ENCODE peak calls at places on chromosome 12, in five cellular contexts. O is A549; K is CD4-positive, alpha-beta T cell; L is WERI-Rb-1; Q is osteocyte. D is an unnamed sample.

GRCh38 chr12:45725631-45726593 is 3.6 kb upstream of the ARID2 start:
- DNase-seq in L (peak), O (peak), Q (no peak), K (no peak), D (no peak)

GRCh38 chr12:49909328-49909727 is 5.6 kb upstream of the FAIM2 start:
- DNase-seq in O (no peak), Q (no peak), L (no peak), K (no peak), D (no peak)

GRCh38 chr12:68794653-68795253 is 13.2 kb upstream of the MDM2 start:
- DNase-seq in K (no peak), Q (no peak), O (no peak), L (no peak), D (no peak)

GRCh38 chr12:2772370-2772769 is 22.4 kb upstream of the FKBP4 start:
- DNase-seq in O (no peak), L (no peak), Q (no peak), K (no peak), D (no peak)

GRCh38 chr12:104742551-104742961 is 215.5 kb downstream of the SLC41A2 start:
- DNase-seq in O (no peak), L (no peak), Q (no peak), K (no peak), D (no peak)

GRCh38 chr12:1912580-1913376 is 5.7 kb downstream of the CACNA2D4 start:
- DNase-seq in L (no peak), K (no peak), O (no peak), Q (peak), D (no peak)

GRCh38 chr12:59724011-59724703 is 128.3 kb downstream of the SLC16A7 start:
- DNase-seq in L (no peak), O (no peak), Q (no peak), K (no peak), D (no peak)

GRCh38 chr12:56593909-56594621 is 36.1 kb downstream of the BAZ2A start:
- DNase-seq in K (peak), O (peak), L (peak), Q (peak), D (no peak)

GRCh38 chr12:93719710-93720109 is 42.5 kb downstream of the CRADD start:
- DNase-seq in L (no peak), Q (no peak), O (no peak), K (no peak), D (no peak)

GRCh38 chr12:120175062-120175461 is 19.5 kb downstream of the GCN1 start:
- DNase-seq in K (no peak), O (no peak), Q (no peak), L (no peak), D (no peak)

GRCh38 chr12:102702447-102703114 is 214.5 kb downstream of the PAH start:
- DNase-seq in L (peak), O (peak), Q (no peak), K (no peak), D (no peak)
- TF ChIP-seq CTCF in L (peak), O (peak), Q (peak), K (no peak), D (peak)

GRCh38 chr12:67388331-67389163 is 119.4 kb downstream of the CAND1 start:
- DNase-seq in K (no peak), O (no peak), Q (no peak), L (peak), D (no peak)
- TF ChIP-seq CTCF in K (no peak), O (no peak), Q (peak), L (peak), D (no peak)

GRCh38 chr12:28963554-28963953 is 185.5 kb upstream of the FAR2 start:
- DNase-seq in K (no peak), Q (no peak), L (no peak), O (peak), D (no peak)
- TF ChIP-seq CTCF in K (no peak), Q (peak), L (peak), O (peak), D (peak)

GRCh38 chr12:81874166-81874565 is 115.0 kb upstream of the PPFIA2 start:
- DNase-seq in Q (no peak), K (no peak), O (no peak), L (no peak), D (no peak)
- TF ChIP-seq CTCF in Q (no peak), K (no peak), O (no peak), L (no peak), D (no peak)

DNA sequence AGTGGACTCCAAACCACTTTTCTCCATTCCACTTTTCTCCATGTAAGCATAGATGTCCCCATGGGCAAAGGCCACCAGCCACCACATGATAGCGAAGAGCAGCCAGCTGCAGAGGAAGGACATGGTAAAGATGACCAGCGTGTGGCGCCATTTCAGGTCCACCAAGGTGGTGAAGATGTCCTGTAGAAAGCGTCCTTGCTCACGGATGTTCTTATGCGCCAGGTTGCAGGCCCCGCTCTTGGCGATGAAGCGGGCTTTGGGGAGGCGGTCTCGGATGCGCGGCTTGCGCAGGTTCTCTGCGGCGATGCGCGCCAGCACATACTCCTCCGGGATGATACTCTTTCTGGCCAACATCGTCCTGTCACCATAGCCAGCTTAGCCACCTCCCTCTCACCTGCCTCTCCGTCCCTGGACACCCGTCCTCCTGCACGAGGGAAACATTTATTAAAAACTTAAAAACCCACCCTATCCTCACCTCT is 1.2 kb downstream of the KCNJ8 start:
- DNase-seq in L (peak), K (no peak), Q (no peak), O (peak), D (no peak)
- TF ChIP-seq CTCF in L (peak), K (no peak), Q (peak), O (peak), D (peak)

GRCh38 chr12:19185262-19185929 is 55.9 kb downstream of the PLEKHA5 start:
- DNase-seq in O (no peak), L (no peak), Q (no peak), K (no peak), D (no peak)

GRCh38 chr12:19177754-19178153 is 48.2 kb downstream of the PLEKHA5 start:
- DNase-seq in K (no peak), O (no peak), L (no peak), Q (no peak), D (no peak)

GRCh38 chr12:19183121-19183838 is 53.7 kb downstream of the PLEKHA5 start:
- DNase-seq in L (no peak), Q (no peak), K (no peak), O (peak), D (no peak)

GRCh38 chr12:19179986-19180385 is 50.5 kb downstream of the PLEKHA5 start:
- DNase-seq in O (no peak), Q (no peak), K (no peak), L (no peak), D (no peak)

DNA sequence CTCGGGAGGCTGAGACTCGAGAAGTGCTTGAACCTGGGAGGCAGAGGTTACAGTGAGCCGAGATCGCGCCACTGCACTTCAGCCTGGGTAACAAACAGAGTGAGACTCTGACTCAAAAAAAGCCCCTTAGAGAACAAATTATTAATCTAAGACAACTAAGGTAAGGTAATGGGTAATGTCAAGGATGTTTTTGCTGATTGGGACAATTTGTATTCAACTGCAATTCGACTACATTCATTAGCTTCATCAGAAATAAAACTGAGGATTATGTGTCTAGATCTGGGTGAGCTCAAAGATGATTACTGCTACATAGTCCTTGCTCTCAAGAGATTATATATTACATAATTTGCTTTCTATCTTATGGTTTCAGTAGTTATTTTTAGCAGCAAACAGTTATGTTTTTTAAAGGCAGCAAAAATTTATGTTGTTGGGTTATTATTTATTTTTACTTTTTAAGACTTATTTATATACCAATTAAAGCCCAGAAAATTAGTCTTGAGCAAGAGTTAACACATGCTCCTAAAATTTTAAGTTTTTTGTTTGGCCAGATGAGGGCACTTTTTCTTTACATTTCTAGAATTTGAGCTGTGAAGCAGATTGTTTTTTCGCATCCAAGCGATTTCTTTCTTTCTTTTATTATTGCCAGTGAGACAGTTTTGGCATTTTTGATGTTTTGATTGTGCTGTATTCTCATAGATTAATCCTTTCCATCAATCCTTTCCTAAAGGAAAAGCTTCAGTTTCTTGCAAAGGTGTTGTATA is 52.3 kb downstream of the PLEKHA5 start:
- DNase-seq in L (no peak), Q (no peak), O (no peak), K (no peak), D (no peak)
- TF ChIP-seq CTCF in L (no peak), Q (peak), O (peak), K (no peak), D (no peak)

DNA sequence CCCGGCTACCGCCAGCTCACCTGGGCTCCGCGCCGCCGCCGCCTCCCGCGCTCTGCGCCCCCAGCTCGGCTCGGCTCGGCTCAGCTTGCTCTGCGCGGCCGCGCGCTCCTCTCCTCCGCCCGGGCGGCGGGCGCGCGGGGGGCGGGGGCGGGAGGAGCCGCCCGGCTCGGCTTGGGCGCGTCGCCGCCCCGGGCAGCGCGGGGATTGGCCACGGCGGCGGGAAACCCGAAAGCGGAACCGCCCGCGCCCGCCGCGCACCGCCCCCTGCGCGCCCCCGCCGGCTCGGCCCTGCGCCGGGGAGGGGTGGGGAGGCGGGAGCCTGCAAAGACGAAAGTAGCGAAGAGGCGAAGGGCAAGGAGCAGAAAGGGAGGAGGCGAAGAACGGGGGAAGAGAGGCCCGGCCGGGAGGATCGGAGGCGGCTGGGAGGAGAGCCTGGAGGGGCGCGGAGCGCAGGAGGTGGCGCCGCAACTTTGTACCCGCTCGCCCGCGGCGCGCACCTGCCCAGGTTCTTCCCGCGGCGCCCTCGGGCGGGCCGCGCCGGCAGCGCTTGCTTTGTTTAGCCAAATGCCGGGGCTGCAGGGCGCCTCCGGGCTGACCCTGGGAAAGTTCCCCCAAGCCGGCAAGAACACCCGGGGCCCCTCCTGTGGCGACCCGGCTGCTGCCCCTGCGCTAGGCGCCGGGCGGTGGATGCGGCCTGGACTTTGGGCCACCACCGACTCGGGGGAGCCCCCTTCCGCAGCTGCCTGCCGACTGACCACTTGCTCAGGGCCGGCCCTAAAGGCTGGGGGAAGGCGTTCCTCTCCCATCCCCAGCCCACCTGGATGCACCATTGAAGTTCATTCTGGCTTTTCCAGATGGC is at the start of gene CAMKK2:
- DNase-seq in O (peak), K (peak), L (peak), Q (peak), D (no peak)
- TF ChIP-seq CTCF in O (peak), K (peak), L (peak), Q (peak), D (no peak)

GRCh38 chr12:53497461-53497860 is 1.8 kb downstream of the MAP3K12 start:
- DNase-seq in K (no peak), Q (no peak), L (no peak), O (no peak), D (no peak)
- TF ChIP-seq CTCF in K (no peak), Q (no peak), L (no peak), O (no peak), D (no peak)